ENCODE peak calls at places on chromosomes 4 and X, in seven cellular contexts. N is CD8-positive, alpha-beta T cell; C is WTC11; H is neural progenitor cell; S is H7; Z is fibroblast of mammary gland; V is astrocyte of the cerebellum. I is an unnamed sample.

GRCh38 chrX:19760841-19761512 is 126.4 kb downstream of the SH3KBP1 start:
- DNase-seq in N (no peak), C (no peak), H (no peak), S (no peak), Z (no peak), V (no peak), I (no peak)

GRCh38 chr4:105352826-105353225 is 121.0 kb downstream of the PPA2 start:
- DNase-seq in N (no peak), C (no peak), H (no peak), S (no peak), Z (peak; percentile 45), V (no peak), I (no peak)

GRCh38 chr4:101989551-101989950 is 199.0 kb downstream of the BANK1 start:
- DNase-seq in N (no peak), C (no peak), H (no peak), S (no peak), Z (no peak), V (no peak), I (no peak)

GRCh38 chr4:113884655-113885054 is 94.8 kb downstream of the ARSJ start:
- DNase-seq in N (no peak), C (no peak), H (peak; percentile 54), S (no peak), Z (no peak), V (no peak), I (no peak)

GRCh38 chr4:124044330-124044729 is 647.7 kb downstream of the SPRY1 start:
- DNase-seq in N (no peak), C (no peak), H (no peak), S (no peak), Z (no peak), V (no peak), I (no peak)

GRCh38 chrX:53253293-53254020 is 27.9 kb downstream of the IQSEC2 start:
- DNase-seq in N (no peak), C (no peak), H (no peak), S (no peak), Z (no peak), V (no peak), I (no peak)

GRCh38 chrX:100911731-100912130 is 17.0 kb downstream of the XKRX start:
- DNase-seq in N (no peak), C (no peak), H (no peak), S (no peak), Z (no peak), V (no peak), I (no peak)

GRCh38 chr4:66023061-66023460 is 352.8 kb upstream of the EPHA5 start:
- DNase-seq in N (no peak), C (no peak), H (no peak), S (no peak), Z (no peak), V (peak; percentile 31), I (no peak)

GRCh38 chr4:138599965-138600364 is 357.8 kb upstream of the SLC7A11 start:
- DNase-seq in N (no peak), C (no peak), H (no peak), S (no peak), Z (no peak), V (no peak), I (no peak)

GRCh38 chrX:2595258-2595657 is 94.5 kb upstream of the DHRSX start:
- DNase-seq in N (no peak), C (no peak), H (no peak), S (no peak), Z (peak; percentile 91), V (peak; percentile 50), I (no peak)

GRCh38 chr4:1809754-1810502 is 16.8 kb downstream of the FGFR3 start:
- DNase-seq in N (peak; percentile 60), C (peak; percentile 90), H (peak; percentile 89), S (peak; percentile 99), Z (peak; percentile 47), V (no peak), I (peak; percentile 83)

GRCh38 chr4:173025131-173025530 is 143.5 kb upstream of the GALNT7 start:
- DNase-seq in N (no peak), C (peak; percentile 55), H (peak; percentile 82), S (peak; percentile 46), Z (peak; percentile 77), V (peak; percentile 67), I (no peak)

GRCh38 chrX:18873189-18873791 is 110.6 kb downstream of the PHKA2 start:
- DNase-seq in N (no peak), C (no peak), H (no peak), S (no peak), Z (peak; percentile 82), V (peak; percentile 66), I (no peak)

GRCh38 chrX:45351478-45351877 is 150.8 kb upstream of the DIPK2B start:
- DNase-seq in N (no peak), C (no peak), H (no peak), S (no peak), Z (peak; percentile 67), V (peak; percentile 36), I (no peak)

GRCh38 chr4:85825937-85826678 is 351.2 kb downstream of the ARHGAP24 start:
- DNase-seq in N (no peak), C (peak; percentile 34), H (peak; percentile 58), S (peak; percentile 13), Z (peak; percentile 45), V (peak; percentile 77), I (no peak)

GRCh38 chrX:113124693-113125092 is 284.1 kb upstream of the AMOT start:
- DNase-seq in N (no peak), C (no peak), H (peak; percentile 12), S (no peak), Z (no peak), V (no peak), I (no peak)

GRCh38 chr4:127686656-127687055 is 43.5 kb upstream of the SLC25A31 start:
- DNase-seq in N (no peak), C (no peak), H (no peak), S (no peak), Z (peak; percentile 2), V (no peak), I (no peak)

GRCh38 chr4:150363721-150364688 is 217.9 kb upstream of the MAB21L2 start:
- DNase-seq in N (no peak), C (no peak), H (no peak), S (no peak), Z (no peak), V (peak; percentile 82), I (no peak)

GRCh38 chrX:1529328-1529727 is 7.7 kb downstream of the P2RY8 start:
- DNase-seq in N (no peak), C (no peak), H (no peak), S (no peak), Z (no peak), V (no peak), I (no peak)

GRCh38 chr4:139675156-139675555 is 9.5 kb downstream of the MGST2 start:
- DNase-seq in N (no peak), C (no peak), H (no peak), S (no peak), Z (no peak), V (no peak), I (no peak)

GRCh38 chrX:105190252-105190853 is 30.1 kb downstream of the TEX13A start:
- DNase-seq in N (no peak), C (peak; percentile 14), H (peak; percentile 10), S (no peak), Z (peak; percentile 41), V (peak; percentile 22), I (no peak)

GRCh38 chr4:73800206-73800605 is 36.3 kb upstream of the CXCL6 start:
- DNase-seq in N (no peak), C (no peak), H (no peak), S (no peak), Z (no peak), V (no peak), I (no peak)

GRCh38 chr4:70059149-70059548 is 8.9 kb downstream of the HTN1 start:
- DNase-seq in N (no peak), C (no peak), H (no peak), S (no peak), Z (no peak), V (no peak), I (no peak)

GRCh38 chrX:51420610-51421009 is 75.8 kb downstream of the NUDT11 start:
- DNase-seq in N (peak; percentile 11), C (no peak), H (peak; percentile 60), S (peak; percentile 23), Z (peak; percentile 56), V (peak; percentile 35), I (no peak)

GRCh38 chrX:134236690-134237362 is at the start of gene CCDC160:
- DNase-seq in N (peak; percentile 10), C (peak; percentile 79), H (peak; percentile 93), S (peak; percentile 93), Z (peak; percentile 4), V (no peak), I (peak; percentile 87)

GRCh38 chr4:38787693-38788092 is 4.9 kb upstream of the TLR10 start:
- DNase-seq in N (no peak), C (no peak), H (no peak), S (no peak), Z (no peak), V (no peak), I (no peak)

GRCh38 chr4:183332447-183332846 is 10.2 kb upstream of the CLDN24 start:
- DNase-seq in N (no peak), C (no peak), H (no peak), S (no peak), Z (no peak), V (no peak), I (no peak)

GRCh38 chr4:122758033-122758432 is 25.5 kb downstream of the BBS12 start:
- DNase-seq in N (no peak), C (no peak), H (peak; percentile 30), S (no peak), Z (peak; percentile 57), V (no peak), I (no peak)

GRCh38 chrX:39975094-39975865 is 122.5 kb downstream of the BCOR start:
- DNase-seq in N (no peak), C (no peak), H (no peak), S (peak; percentile 52), Z (no peak), V (no peak), I (peak; percentile 80)